ENCODE peak calls at places on chromosomes 3 and 15, in five cellular contexts. W, M, Y, X and J are unnamed samples.

GRCh38 chr3:173799073-173799830 is 401.7 kb downstream of the NLGN1 start:
- DNase-seq in Y (no peak), W (no peak), X (no peak), M (no peak), J (no peak)

GRCh38 chr3:108342829-108343478 is 46.6 kb downstream of the HHLA2 start:
- DNase-seq in Y (no peak), W (no peak), M (no peak), X (no peak), J (no peak)

GRCh38 chr15:78570710-78571109 is 5.4 kb downstream of the CHRNA5 start:
- DNase-seq in Y (no peak), M (no peak), X (no peak), W (no peak), J (no peak)

GRCh38 chr3:183699238-183699947 is 1.8 kb downstream of the YEATS2 start:
- DNase-seq in M (no peak), X (no peak), Y (peak), W (no peak), J (no peak)

GRCh38 chr3:12433823-12434222 is 50.5 kb upstream of the TSEN2 start:
- DNase-seq in W (no peak), Y (no peak), X (no peak), M (no peak), J (no peak)

GRCh38 chr3:23455084-23455483 is 252.0 kb downstream of the UBE2E2 start:
- DNase-seq in Y (no peak), M (peak), X (peak), W (no peak), J (no peak)

GRCh38 chr3:52084954-52085730 is 28.8 kb upstream of the DUSP7 start:
- DNase-seq in M (no peak), W (no peak), X (no peak), Y (no peak), J (no peak)

GRCh38 chr3:186109897-186110803 is 1.3 kb upstream of the ETV5 start:
- DNase-seq in Y (peak), W (peak), M (no peak), X (no peak), J (no peak)

GRCh38 chr3:188348445-188349244 is 194.7 kb downstream of the LPP start:
- DNase-seq in X (peak), M (peak), W (no peak), Y (peak), J (no peak)

GRCh38 chr15:92603278-92603677 is 52.3 kb downstream of the FAM174B start:
- DNase-seq in X (no peak), M (no peak), Y (no peak), W (no peak), J (no peak)

GRCh38 chr15:66630801-66631351 is 65.1 kb upstream of the LCTL start:
- DNase-seq in Y (no peak), X (no peak), W (no peak), M (no peak), J (no peak)

GRCh38 chr3:34783881-34784280 is 855.4 kb upstream of the ARPP21 start:
- DNase-seq in Y (no peak), X (no peak), M (no peak), W (no peak), J (no peak)

GRCh38 chr3:34780294-34780693 is 859.0 kb upstream of the ARPP21 start:
- DNase-seq in W (no peak), X (no peak), Y (no peak), M (no peak), J (no peak)

GRCh38 chr3:34779092-34779491 is 860.2 kb upstream of the ARPP21 start:
- DNase-seq in M (no peak), Y (no peak), X (no peak), W (no peak), J (no peak)

GRCh38 chr3:34780973-34781372 is 858.4 kb upstream of the ARPP21 start:
- DNase-seq in M (no peak), Y (no peak), X (no peak), W (no peak), J (no peak)

GRCh38 chr3:34782876-34783275 is 856.4 kb upstream of the ARPP21 start:
- DNase-seq in Y (no peak), M (no peak), W (no peak), X (no peak), J (no peak)
- H3K27ac ChIP-seq in Y (no peak), M (no peak), W (no peak), X (no peak), J (no peak)

GRCh38 chr3:171194965-171195364 is 168.4 kb upstream of the SLC2A2 start:
- DNase-seq in M (no peak), Y (no peak), X (no peak), W (no peak), J (no peak)
- H3K27ac ChIP-seq in M (no peak), Y (no peak), X (no peak), W (no peak), J (no peak)

GRCh38 chr3:177448987-177449975 is 252.0 kb upstream of the TBL1XR1 start:
- DNase-seq in W (peak), M (peak), Y (peak), X (no peak), J (no peak)

GRCh38 chr3:177451940-177452484 is 254.7 kb upstream of the TBL1XR1 start:
- DNase-seq in Y (no peak), M (peak), W (no peak), X (no peak), J (no peak)

GRCh38 chr3:177453087-177453844 is 256.0 kb upstream of the TBL1XR1 start:
- DNase-seq in Y (no peak), M (no peak), X (no peak), W (no peak), J (no peak)

GRCh38 chr3:177452487-177452886 is 255.2 kb upstream of the TBL1XR1 start:
- DNase-seq in M (peak), X (peak), W (no peak), Y (peak), J (no peak)

GRCh38 chr3:177451277-177451880 is 254.1 kb upstream of the TBL1XR1 start:
- DNase-seq in Y (no peak), X (no peak), M (no peak), W (no peak), J (no peak)
- H3K27ac ChIP-seq in Y (no peak), X (peak), M (peak), W (no peak), J (no peak)

GRCh38 chr3:82067420-82067819 is 306.0 kb upstream of the GBE1 start:
- DNase-seq in Y (no peak), M (no peak), X (no peak), W (no peak), J (no peak)
- H3K27ac ChIP-seq in Y (no peak), M (no peak), X (no peak), W (no peak), J (no peak)

GRCh38 chr15:40327338-40327917 is 3.9 kb downstream of the INAFM2 start:
- DNase-seq in W (no peak), M (no peak), Y (no peak), X (no peak), J (no peak)

GRCh38 chr15:40329804-40330203 is 6.3 kb downstream of the INAFM2 start:
- DNase-seq in W (no peak), X (no peak), Y (no peak), M (no peak), J (no peak)

GRCh38 chr15:40330368-40330836 is 6.9 kb downstream of the INAFM2 start:
- DNase-seq in Y (peak), X (no peak), W (no peak), M (no peak), J (no peak)

GRCh38 chr15:40328176-40328575 is 4.7 kb downstream of the INAFM2 start:
- DNase-seq in W (no peak), M (no peak), Y (no peak), X (no peak), J (no peak)

GRCh38 chr15:40328711-40329240 is 5.3 kb downstream of the INAFM2 start:
- DNase-seq in W (no peak), X (no peak), Y (no peak), M (no peak), J (no peak)
- H3K27ac ChIP-seq in W (no peak), X (peak), Y (no peak), M (peak), J (no peak)

GRCh38 chr15:58541410-58542087 is 109.8 kb downstream of the LIPC start:
- DNase-seq in W (no peak), M (no peak), Y (no peak), X (no peak), J (no peak)
- H3K27ac ChIP-seq in W (no peak), M (no peak), Y (no peak), X (no peak), J (no peak)

DNA sequence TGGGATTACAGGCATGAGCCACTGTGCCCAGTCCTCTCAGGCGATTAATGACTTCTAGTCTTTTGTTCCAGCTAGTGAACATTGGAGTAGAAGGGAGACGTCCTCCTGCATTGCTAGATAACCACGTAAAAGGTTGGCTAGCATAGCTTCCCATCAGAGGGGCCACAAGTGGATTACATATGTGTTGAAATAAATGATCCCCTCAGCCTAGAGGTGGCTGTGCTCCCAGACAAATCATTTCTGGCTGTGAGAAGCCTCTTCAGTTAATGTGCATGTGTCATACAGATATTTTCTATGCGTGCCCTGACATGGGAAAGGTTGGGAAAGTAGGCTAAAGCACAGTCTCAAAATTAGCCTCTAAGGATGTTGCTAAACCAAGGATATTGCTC is 17.7 kb downstream of the USP3 start:
- DNase-seq in X (no peak), M (no peak), Y (no peak), W (no peak), J (no peak)
- H3K27ac ChIP-seq in X (no peak), M (peak), Y (no peak), W (no peak), J (no peak)

GRCh38 chr3:161454615-161455014 is 42.0 kb upstream of the OTOL1 start:
- DNase-seq in M (no peak), W (no peak), Y (no peak), X (no peak), J (no peak)
- H3K27ac ChIP-seq in M (no peak), W (no peak), Y (no peak), X (no peak), J (no peak)